ENCODE peak calls at places on chromosomes 5 and 9, in seven cellular contexts. S is left ventricle myocardium inferior, B is posterior cingulate gyrus, R is nephron progenitor cell, V is HL-60, K is dermis microvascular lymphatic vessel endothelial cell, M is fibroblast of pulmonary artery. A is an unnamed sample.

GRCh38 chr5:115297043-115297442 is 589 bp upstream of the CCDC112 start:
- DNase-seq in S (no peak), B (no peak), R (no peak), V (no peak), K (no peak), M (peak), A (peak)

GRCh38 chr9:111759762-111760639 is 34.7 kb downstream of the SHOC1 start:
- DNase-seq in S (no peak), B (no peak), R (peak), V (peak), K (peak), M (peak), A (peak)

GRCh38 chr5:120614512-120614911 is 150.4 kb downstream of the PRR16 start:
- DNase-seq in S (no peak), B (no peak), R (no peak), V (no peak), K (no peak), M (peak), A (peak)

GRCh38 chr5:2538169-2538568 is 213.3 kb downstream of the IRX2 start:
- DNase-seq in S (no peak), B (no peak), R (peak), V (no peak), K (no peak), M (no peak), A (no peak)

GRCh38 chr9:34501889-34502425 is 20.8 kb downstream of the ENHO start:
- DNase-seq in S (peak), B (peak), R (no peak), V (no peak), K (peak), M (peak), A (no peak)

GRCh38 chr5:79924936-79925893 is 65.8 kb downstream of the MTX3 start:
- DNase-seq in S (no peak), B (no peak), R (no peak), V (no peak), K (peak), M (peak), A (peak)

GRCh38 chr5:119269061-119269579 is 86.7 kb upstream of the TNFAIP8 start:
- DNase-seq in S (peak), B (peak), R (peak), V (no peak), K (peak), M (peak), A (peak)

GRCh38 chr9:28598396-28598795 is 1025.1 kb upstream of the C9orf72 start:
- DNase-seq in S (no peak), B (peak), R (no peak), V (no peak), K (no peak), M (no peak), A (no peak)

GRCh38 chr5:149581192-149581861 is at the start of gene ARHGEF37:
- DNase-seq in S (peak), B (peak), R (peak), V (no peak), K (peak), M (peak), A (peak)